ENCODE peak calls at places on chromosomes 16 and 17, in five cellular contexts. W is H1, B is SK-N-SH, U is K562, V is HepG2. T is an unnamed sample.

GRCh38 chr16:89922884-89923639 is at the start of gene TUBB3:
- DNase-seq in W (no peak), U (peak; percentile 90), B (peak; percentile 97), V (peak; percentile 73), T (no peak)

GRCh38 chr16:84330685-84331050 is 36.0 kb downstream of the WFDC1 start:
- DNase-seq in W (no peak), B (no peak), V (no peak), U (no peak), T (no peak)

GRCh38 chr16:81786321-81786720 is 7.2 kb downstream of the PLCG2 start:
- DNase-seq in V (no peak), B (no peak), U (no peak), W (no peak), T (no peak)

GRCh38 chr17:76085066-76085730 is 6.2 kb downstream of the ZACN start:
- DNase-seq in W (no peak), B (peak; percentile 32), U (no peak), V (no peak), T (no peak)

GRCh38 chr16:48970216-48970615 is 311.4 kb downstream of the CBLN1 start:
- DNase-seq in B (no peak), W (no peak), V (no peak), U (no peak), T (no peak)

GRCh38 chr17:72434991-72435618 is 314.3 kb downstream of the SOX9 start:
- DNase-seq in U (no peak), B (no peak), W (no peak), V (no peak), T (no peak)

GRCh38 chr17:74499992-74500391 is 31.3 kb downstream of the CD300LB start:
- DNase-seq in V (no peak), B (no peak), U (no peak), W (no peak), T (no peak)

GRCh38 chr17:74005790-74006189 is 197.7 kb upstream of the RPL38 start:
- DNase-seq in W (no peak), V (no peak), B (no peak), U (no peak), T (no peak)

GRCh38 chr16:1557576-1557975 is 24.1 kb downstream of the TMEM204 start:
- DNase-seq in B (no peak), U (no peak), V (no peak), W (no peak), T (no peak)

GRCh38 chr17:17433260-17433659 is 43.5 kb upstream of the MED9 start:
- DNase-seq in B (no peak), V (peak; percentile 67), U (no peak), W (no peak), T (peak; percentile 92)

GRCh38 chr16:73846292-73846849 is 450.2 kb upstream of the PSMD7 start:
- DNase-seq in V (no peak), U (no peak), B (peak; percentile 14), W (no peak), T (no peak)

GRCh38 chr16:81905277-81905676 is 106.0 kb downstream of the SDR42E1 start:
- DNase-seq in V (no peak), W (no peak), B (no peak), U (no peak), T (no peak)

GRCh38 chr16:4327782-4328579 is 12.1 kb downstream of the GLIS2 start:
- DNase-seq in B (peak; percentile 95), V (peak; percentile 86), W (no peak), U (peak; percentile 37), T (peak; percentile 83)

GRCh38 chr16:14302399-14303181 is 231.5 kb downstream of the MRTFB start:
- DNase-seq in B (peak; percentile 85), W (no peak), U (peak; percentile 46), V (no peak), T (no peak)

GRCh38 chr17:43881758-43882505 is 25.4 kb downstream of the MPP2 start:
- DNase-seq in B (no peak), U (peak; percentile 71), W (no peak), V (no peak), T (no peak)

GRCh38 chr16:75070055-75070841 is 46.3 kb downstream of the LDHD start:
- DNase-seq in V (peak; percentile 98), B (peak; percentile 86), U (peak; percentile 49), W (no peak), T (no peak)

GRCh38 chr17:72592967-72593325 is 472.1 kb downstream of the SOX9 start:
- DNase-seq in W (no peak), U (no peak), B (no peak), V (no peak), T (no peak)

GRCh38 chr16:27475561-27475960 is 73.6 kb downstream of the IL21R start:
- DNase-seq in B (no peak), V (no peak), U (no peak), W (no peak), T (no peak)

GRCh38 chr16:50275428-50276127 is 9.2 kb downstream of the ADCY7 start:
- DNase-seq in V (no peak), B (no peak), W (no peak), U (no peak), T (peak; percentile 51)

GRCh38 chr16:88905563-88905962 is 39.1 kb upstream of the PABPN1L start:
- DNase-seq in U (peak; percentile 79), W (no peak), B (peak; percentile 83), V (no peak), T (no peak)

GRCh38 chr17:48470388-48471034 is 40.5 kb upstream of the SKAP1 start:
- DNase-seq in U (no peak), V (no peak), B (no peak), W (no peak), T (no peak)

GRCh38 chr16:17346774-17347569 is 123.8 kb downstream of the XYLT1 start:
- DNase-seq in U (no peak), V (no peak), B (no peak), W (no peak), T (no peak)

GRCh38 chr17:12959441-12959840 is 58.4 kb downstream of the ELAC2 start:
- DNase-seq in B (no peak), W (no peak), U (no peak), V (no peak), T (no peak)

GRCh38 chr16:72796222-72796621 is 251.7 kb downstream of the ZFHX3 start:
- DNase-seq in B (no peak), U (no peak), V (no peak), W (no peak), T (no peak)

GRCh38 chr17:77327566-77328463 is 187.0 kb downstream of the SEC14L1 start:
- DNase-seq in U (no peak), B (peak; percentile 28), W (no peak), V (no peak), T (no peak)

GRCh38 chr17:40168262-40168832 is 8.9 kb upstream of the RAPGEFL1 start:
- DNase-seq in B (peak; percentile 65), V (peak; percentile 77), U (peak; percentile 57), W (no peak), T (peak; percentile 47)

GRCh38 chr17:48055531-48056245 is 7.5 kb downstream of the NFE2L1 start:
- DNase-seq in V (no peak), U (peak; percentile 61), B (no peak), W (peak; percentile 70), T (no peak)

GRCh38 chr16:70453117-70453890 is 1.1 kb upstream of the FCSK start:
- DNase-seq in U (no peak), W (no peak), B (no peak), V (no peak), T (no peak)

GRCh38 chr17:60606036-60606435 is 6.0 kb downstream of the PPM1D start:
- DNase-seq in W (no peak), B (no peak), V (no peak), U (no peak), T (no peak)

DNA sequence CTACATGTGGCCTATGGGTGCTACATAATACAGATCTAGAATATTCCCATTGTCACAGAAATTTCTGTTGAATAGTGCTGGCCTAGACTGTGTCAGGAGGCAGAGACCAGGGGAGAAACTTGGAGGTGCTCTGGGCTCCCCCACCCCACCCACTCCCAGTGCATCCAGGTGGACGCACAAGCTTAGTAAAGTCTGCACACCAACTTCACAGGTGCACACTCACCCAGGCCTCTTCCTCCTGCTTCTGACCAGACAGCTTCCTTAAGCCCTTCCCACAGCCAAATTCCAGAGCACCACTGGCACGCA is 7.6 kb upstream of the CNP start:
- DNase-seq in V (no peak), W (no peak), U (no peak), B (no peak), T (no peak)
- TF ChIP-seq GABPA in V (no peak), W (no peak), U (no peak), B (no peak), T (no peak)

GRCh38 chr16:67430504-67431076 is 331 bp upstream of the HSD11B2 start:
- DNase-seq in V (peak; percentile 77), W (no peak), U (no peak), B (peak; percentile 68), T (no peak)
- TF ChIP-seq CTCF in V (no peak), W (no peak), U (no peak), B (no peak), T (no peak)

GRCh38 chr17:29838961-29839360 is 91.1 kb downstream of the SSH2 start:
- DNase-seq in U (no peak), W (no peak), V (no peak), B (peak; percentile 62), T (no peak)

GRCh38 chr17:29844339-29845048 is 85.5 kb downstream of the SSH2 start:
- DNase-seq in V (no peak), B (peak; percentile 41), U (peak; percentile 40), W (no peak), T (no peak)

GRCh38 chr17:29839656-29840055 is 90.4 kb downstream of the SSH2 start:
- DNase-seq in W (no peak), U (no peak), V (no peak), B (no peak), T (no peak)

GRCh38 chr17:29837531-29837930 is 92.5 kb downstream of the SSH2 start:
- DNase-seq in W (no peak), B (no peak), U (no peak), V (no peak), T (no peak)

GRCh38 chr17:29840884-29841283 is 89.1 kb downstream of the SSH2 start:
- DNase-seq in W (no peak), V (no peak), U (no peak), B (no peak), T (no peak)
- TF ChIP-seq GABPA in W (no peak), V (no peak), U (no peak), B (no peak), T (no peak)

GRCh38 chr16:66324785-66325184 is 41.7 kb upstream of the CDH5 start:
- DNase-seq in B (peak; percentile 79), V (peak; percentile 23), W (peak; percentile 21), U (peak; percentile 29), T (no peak)
- TF ChIP-seq CTCF in B (peak; percentile 47), V (peak; percentile 62), W (peak; percentile 60), U (peak; percentile 30), T (peak; percentile 32)

GRCh38 chr16:79437764-79438728 is 162.5 kb downstream of the MAF start:
- DNase-seq in B (peak; percentile 34), U (no peak), W (no peak), V (no peak), T (no peak)

GRCh38 chr16:79436885-79437284 is 163.7 kb downstream of the MAF start:
- DNase-seq in B (no peak), U (no peak), W (no peak), V (no peak), T (no peak)

GRCh38 chr16:79434097-79434496 is 166.4 kb downstream of the MAF start:
- DNase-seq in V (no peak), W (no peak), U (no peak), B (no peak), T (no peak)

GRCh38 chr16:79431923-79432322 is 168.6 kb downstream of the MAF start:
- DNase-seq in V (no peak), U (no peak), W (no peak), B (no peak), T (no peak)

GRCh38 chr16:79434771-79435170 is 165.8 kb downstream of the MAF start:
- DNase-seq in W (no peak), V (no peak), B (no peak), U (no peak), T (no peak)
- TF ChIP-seq GABPA in W (no peak), V (no peak), B (no peak), U (no peak), T (no peak)

GRCh38 chr17:61846976-61847375 is 16.4 kb downstream of the BRIP1 start:
- DNase-seq in V (no peak), U (no peak), B (no peak), W (no peak), T (no peak)
- TF ChIP-seq CTCF in V (no peak), U (no peak), B (no peak), W (no peak), T (no peak)

T was measured in HL-60.